ENCODE peak calls at places on chromosome 19, in seven cellular contexts. L is H9, R is choroid plexus epithelial cell, Q is AG04449, N is thoracic aorta, C is uterus, E is CD14-positive monocyte. V is an unnamed sample.

GRCh38 chr19:12952488-12953455 is 4.3 kb downstream of the GADD45GIP1 start:
- DNase-seq in N (peak; percentile 40), C (no peak), E (peak; percentile 63), Q (no peak), L (no peak), R (peak; percentile 71), V (no peak)

GRCh38 chr19:2949939-2950285 is 5.1 kb upstream of the ZNF77 start:
- DNase-seq in C (peak; percentile 59), L (no peak), N (no peak), R (peak; percentile 53), Q (no peak), E (no peak), V (no peak)

GRCh38 chr19:13717194-13717643 is 47.1 kb upstream of the MRI1 start:
- DNase-seq in R (no peak), Q (no peak), N (no peak), L (no peak), E (no peak), C (no peak), V (no peak)

GRCh38 chr19:7857727-7858701 is 16.2 kb downstream of the PRR36 start:
- DNase-seq in Q (no peak), R (no peak), L (peak; percentile 94), E (no peak), C (no peak), N (no peak), V (no peak)

GRCh38 chr19:6728346-6728745 is 7.9 kb upstream of the C3 start:
- DNase-seq in R (no peak), Q (no peak), C (no peak), E (peak; percentile 76), N (no peak), L (no peak), V (no peak)

GRCh38 chr19:13153627-13154240 is 3.5 kb downstream of the IER2 start:
- DNase-seq in Q (no peak), C (peak; percentile 40), E (no peak), N (no peak), R (peak; percentile 70), L (no peak), V (no peak)

GRCh38 chr19:34794289-34794960 is 21.4 kb upstream of the ZNF599 start:
- DNase-seq in C (no peak), E (no peak), L (no peak), R (peak; percentile 5), N (no peak), Q (no peak), V (no peak)

GRCh38 chr19:53161123-53161522 is 2.3 kb upstream of the ZNF347 start:
- DNase-seq in R (no peak), N (no peak), E (no peak), L (no peak), Q (no peak), C (no peak), V (no peak)

GRCh38 chr19:11693505-11694499 is 44.9 kb downstream of the ZNF823 start:
- DNase-seq in Q (peak; percentile 72), C (no peak), N (no peak), L (peak; percentile 75), R (peak; percentile 85), E (no peak), V (peak; percentile 66)

GRCh38 chr19:31125071-31125470 is 224.2 kb downstream of the TSHZ3 start:
- DNase-seq in E (no peak), Q (no peak), N (no peak), C (no peak), R (no peak), L (no peak), V (no peak)

GRCh38 chr19:3013261-3013725 is 15.8 kb downstream of the TLE2 start:
- DNase-seq in N (no peak), R (no peak), C (no peak), Q (no peak), E (no peak), L (no peak), V (no peak)

GRCh38 chr19:43784251-43784980 is 3.6 kb upstream of the KCNN4 start:
- DNase-seq in E (peak; percentile 89), R (peak; percentile 72), L (peak; percentile 50), Q (peak; percentile 47), C (no peak), N (no peak), V (peak; percentile 59)

GRCh38 chr19:31444931-31445330 is 95.7 kb upstream of the TSHZ3 start:
- DNase-seq in L (no peak), Q (no peak), N (no peak), E (no peak), R (no peak), C (no peak), V (no peak)

GRCh38 chr19:1864480-1865171 is 1.2 kb upstream of the KLF16 start:
- DNase-seq in R (peak; percentile 53), C (no peak), E (peak; percentile 74), N (no peak), Q (no peak), L (peak; percentile 89), V (no peak)

GRCh38 chr19:3771033-3771905 is 759 bp downstream of the RAX2 start:
- DNase-seq in L (peak; percentile 42), C (no peak), R (no peak), E (no peak), Q (no peak), N (no peak), V (no peak)

DNA sequence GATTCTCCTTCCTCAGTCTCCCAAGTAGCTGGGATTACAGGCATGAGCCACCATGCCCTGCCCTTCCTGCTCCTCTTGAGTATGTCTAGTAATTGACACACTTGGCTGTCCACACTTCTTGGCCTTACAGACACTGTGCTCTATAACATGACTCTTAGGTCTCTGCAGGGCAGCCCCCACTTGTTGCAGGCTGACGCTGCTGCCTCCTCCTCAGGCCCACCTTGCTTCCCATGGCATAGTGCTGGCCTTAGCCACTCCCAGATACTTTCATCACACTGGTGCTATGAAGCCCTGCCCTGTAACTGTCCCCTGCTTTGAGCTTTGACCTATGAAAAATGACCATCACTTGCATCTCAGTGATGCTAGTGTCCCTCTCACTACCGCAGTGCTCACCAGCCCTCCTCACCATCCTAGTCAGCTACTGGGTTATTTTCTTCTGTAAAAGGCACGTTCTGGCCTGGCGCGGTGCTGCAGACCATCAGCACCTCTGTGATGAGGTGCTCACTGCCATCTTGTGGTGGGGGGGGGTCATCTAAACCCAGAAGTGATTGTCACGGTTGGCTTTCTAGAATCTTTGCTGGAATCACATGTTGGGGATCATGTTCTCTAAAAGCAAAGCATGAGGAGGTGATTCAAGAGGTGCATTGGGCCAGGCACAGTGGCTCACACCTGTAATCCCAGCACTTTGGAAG is 9.8 kb downstream of the ERICH4 start:
- DNase-seq in L (no peak), R (no peak), N (no peak), E (no peak), C (no peak), Q (no peak), V (no peak)
- TF ChIP-seq CTCF in L (no peak), R (no peak), N (no peak), E (no peak), C (no peak), Q (no peak), V (peak; percentile 5)

GRCh38 chr19:45467115-45467455 is 711 bp upstream of the FOSB start:
- DNase-seq in R (no peak), C (no peak), L (no peak), Q (no peak), N (no peak), E (no peak), V (no peak)

GRCh38 chr19:45468803-45469131 is 971 bp downstream of the FOSB start:
- DNase-seq in E (no peak), R (no peak), N (no peak), C (no peak), Q (no peak), L (no peak), V (no peak)

GRCh38 chr19:45469132-45469834 is 1.5 kb downstream of the FOSB start:
- DNase-seq in E (peak; percentile 90), N (no peak), L (peak; percentile 95), C (peak; percentile 91), R (peak; percentile 97), Q (no peak), V (no peak)

GRCh38 chr19:45468159-45468651 is 409 bp downstream of the FOSB start:
- DNase-seq in R (peak; percentile 42), L (no peak), C (no peak), Q (no peak), N (no peak), E (peak; percentile 56), V (no peak)

DNA sequence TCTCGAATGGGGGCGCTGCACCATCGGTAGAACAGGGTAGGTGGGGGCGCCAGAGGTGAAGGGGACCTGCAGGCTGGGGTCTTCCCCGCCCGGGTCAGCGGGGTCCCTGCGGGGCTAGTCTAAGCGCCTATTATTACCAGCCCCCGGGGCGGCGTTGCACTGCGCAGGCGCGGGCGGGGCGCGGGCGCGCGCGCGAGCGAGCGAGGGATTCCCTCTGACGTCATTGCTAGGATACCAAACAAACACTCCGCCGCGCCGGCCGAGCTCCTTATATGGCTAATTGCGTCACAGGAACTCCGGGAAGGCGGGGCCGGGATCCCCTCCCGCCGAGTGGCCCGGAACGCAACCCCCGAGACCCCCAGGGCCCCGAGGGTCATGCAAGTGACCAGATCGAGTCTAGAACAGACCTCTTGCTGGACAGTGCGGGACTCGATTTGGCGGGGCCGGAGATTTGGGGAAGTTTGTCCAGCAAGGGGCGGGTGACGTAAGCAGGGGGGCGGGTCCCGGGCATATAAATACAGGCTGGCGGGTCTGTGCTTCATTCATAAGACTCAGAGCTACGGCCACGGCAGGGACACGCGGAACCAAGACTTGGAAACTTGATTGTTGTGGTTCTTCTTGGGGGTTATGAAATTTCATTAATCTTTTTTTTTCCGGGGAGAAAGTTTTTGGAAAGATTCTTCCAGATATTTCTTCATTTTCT is at the start of gene FOSB:
- DNase-seq in C (peak; percentile 96), E (peak; percentile 96), L (peak; percentile 93), Q (no peak), R (peak; percentile 96), N (peak; percentile 87), V (peak; percentile 78)
- TF ChIP-seq CTCF in C (no peak), E (no peak), L (peak; percentile 30), Q (no peak), R (peak; percentile 27), N (no peak), V (no peak)

GRCh38 chr19:269241-269640 is 22.0 kb downstream of the PLPP2 start:
- DNase-seq in Q (no peak), C (no peak), L (no peak), R (no peak), N (no peak), E (no peak), V (no peak)
- TF ChIP-seq CTCF in Q (no peak), C (no peak), L (no peak), R (no peak), N (no peak), E (no peak), V (no peak)

DNA sequence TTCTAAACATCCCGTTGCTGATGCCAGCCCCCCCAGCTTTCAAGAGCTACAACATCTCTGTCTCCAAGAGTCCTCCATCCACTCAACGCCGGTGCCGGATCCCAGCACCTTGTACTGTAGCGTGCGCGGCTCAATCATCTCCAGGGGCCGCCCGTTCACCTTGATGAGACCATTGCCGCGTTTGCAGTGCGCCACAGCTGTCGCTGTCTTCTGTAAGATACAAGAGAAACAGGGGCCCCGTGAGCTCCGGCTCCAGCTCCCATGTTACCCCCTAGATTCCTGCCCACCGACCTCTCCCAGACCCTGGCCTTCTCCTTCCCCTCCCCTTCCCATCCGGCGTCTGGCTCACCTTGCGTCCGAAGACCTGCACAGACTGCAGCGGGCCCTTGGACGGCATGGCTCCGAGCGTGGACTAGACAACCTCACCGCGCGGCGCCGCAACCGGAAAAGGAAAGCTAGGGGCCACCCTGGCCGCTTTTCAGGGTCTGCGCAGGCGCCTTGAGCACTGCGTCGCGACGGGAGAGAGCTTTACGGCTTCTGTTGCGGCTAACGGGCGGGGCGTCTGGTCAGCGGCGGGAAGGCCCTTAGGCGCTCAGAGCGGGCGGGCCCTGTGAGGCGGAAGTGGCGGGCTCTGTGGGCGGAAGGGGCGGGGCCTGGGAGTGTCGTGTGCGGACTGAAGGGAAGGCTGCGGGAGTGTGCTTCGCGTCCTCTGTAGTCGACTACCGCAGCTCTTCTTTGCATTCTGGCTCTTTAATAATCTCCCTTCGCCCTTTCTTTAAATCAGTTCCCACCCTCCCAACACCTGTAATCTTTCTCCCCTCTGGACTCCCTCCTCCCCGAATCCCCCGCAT is at the start of gene RPS16:
- DNase-seq in Q (no peak), R (peak; percentile 98), E (peak; percentile 99), N (peak; percentile 89), C (peak; percentile 99), L (peak; percentile 98), V (peak; percentile 85)
- TF ChIP-seq CTCF in Q (no peak), R (no peak), E (no peak), N (no peak), C (no peak), L (no peak), V (no peak)